ENCODE peak calls at places on chromosomes 7 and 10, in seven cellular contexts. L, I, O, F, H, E and J are unnamed samples.

GRCh38 chr7:78326189-78326588 is 527.6 kb downstream of the PHTF2 start:
- DNase-seq in F (peak; percentile 0), H (no peak), O (no peak), L (no peak), I (no peak), E (no peak), J (no peak)

GRCh38 chr7:8251195-8251594 is 10.8 kb downstream of the ICA1 start:
- DNase-seq in I (no peak), F (no peak), E (no peak), H (no peak), L (no peak), O (no peak), J (no peak)

GRCh38 chr7:13414661-13415105 is 574.8 kb downstream of the ETV1 start:
- DNase-seq in O (no peak), H (no peak), E (no peak), L (no peak), F (no peak), I (no peak), J (no peak)

GRCh38 chr7:101172005-101172853 is 6.9 kb upstream of the VGF start:
- DNase-seq in H (no peak), I (no peak), L (no peak), E (peak; percentile 87), O (no peak), F (no peak), J (peak; percentile 83)

GRCh38 chr7:5776894-5777645 is 4.4 kb downstream of the RNF216 start:
- DNase-seq in E (no peak), H (no peak), L (peak; percentile 16), F (no peak), O (no peak), I (no peak), J (no peak)

GRCh38 chr10:66604195-66604594 is 321.6 kb upstream of the LRRTM3 start:
- DNase-seq in E (peak; percentile 30), O (peak; percentile 50), L (no peak), I (no peak), H (peak; percentile 56), F (no peak), J (no peak)

GRCh38 chr10:132140167-132140925 is 46.4 kb upstream of the DPYSL4 start:
- DNase-seq in E (no peak), I (no peak), L (no peak), O (no peak), F (no peak), H (peak; percentile 57), J (no peak)

GRCh38 chr7:66970310-66970709 is 25.1 kb downstream of the SBDS start:
- DNase-seq in O (no peak), F (no peak), L (no peak), E (peak; percentile 50), I (no peak), H (peak; percentile 31), J (peak; percentile 67)

GRCh38 chr7:143003393-143004051 is 23.4 kb downstream of the OR9A2 start:
- DNase-seq in O (no peak), F (peak; percentile 68), I (no peak), L (peak; percentile 69), H (no peak), E (peak; percentile 65), J (peak; percentile 27)

GRCh38 chr10:102814873-102815661 is 22.1 kb downstream of the CYP17A1 start:
- DNase-seq in O (peak; percentile 94), E (peak; percentile 22), L (no peak), I (peak; percentile 74), H (peak; percentile 84), F (peak; percentile 76), J (no peak)

GRCh38 chr7:474605-475424 is 44.8 kb downstream of the PDGFA start:
- DNase-seq in H (peak; percentile 31), I (no peak), F (no peak), L (no peak), E (no peak), O (no peak), J (peak; percentile 61)

GRCh38 chr10:35789996-35790395 is 147.9 kb upstream of the FZD8 start:
- DNase-seq in F (no peak), H (no peak), O (no peak), E (no peak), L (no peak), I (no peak), J (no peak)

GRCh38 chr7:142323706-142324105 is 65.8 kb upstream of the PRSS58 start:
- DNase-seq in O (no peak), H (no peak), I (no peak), F (peak; percentile 8), E (peak; percentile 92), L (peak; percentile 31), J (peak; percentile 82)

GRCh38 chr7:123198668-123199652 is 809 bp downstream of the SLC13A1 start:
- DNase-seq in F (no peak), O (no peak), I (no peak), H (no peak), L (no peak), E (no peak), J (no peak)

GRCh38 chr7:13778967-13779366 is 210.5 kb downstream of the ETV1 start:
- DNase-seq in F (peak; percentile 10), E (no peak), I (no peak), H (peak; percentile 75), O (no peak), L (no peak), J (no peak)

GRCh38 chr10:132675031-132675740 is 110.8 kb downstream of the NKX6-2 start:
- DNase-seq in L (no peak), I (no peak), E (no peak), H (peak; percentile 21), F (no peak), O (peak; percentile 45), J (no peak)

GRCh38 chr10:50347394-50347802 is 96.1 kb upstream of the ASAH2 start:
- DNase-seq in F (peak; percentile 14), H (no peak), O (no peak), I (no peak), E (no peak), L (no peak), J (no peak)

GRCh38 chr7:90474284-90475210 is 5.1 kb downstream of the PTTG1IP2 start:
- DNase-seq in O (no peak), F (peak; percentile 91), L (no peak), H (no peak), E (no peak), I (no peak), J (no peak)

GRCh38 chr10:66678521-66678920 is 247.3 kb upstream of the LRRTM3 start:
- DNase-seq in F (no peak), L (no peak), O (no peak), I (no peak), H (no peak), E (no peak), J (no peak)

GRCh38 chr10:121813211-121813812 is 114.5 kb downstream of the ATE1 start:
- DNase-seq in L (no peak), O (no peak), F (peak; percentile 34), E (no peak), I (no peak), H (no peak), J (no peak)

GRCh38 chr7:106480161-106480579 is 180.8 kb downstream of the CCDC71L start:
- DNase-seq in H (no peak), L (no peak), F (no peak), O (no peak), I (no peak), E (no peak), J (no peak)

GRCh38 chr7:121442845-121443244 is 46.7 kb upstream of the FAM3C start:
- DNase-seq in F (no peak), E (no peak), L (peak; percentile 29), I (no peak), H (no peak), O (no peak), J (peak; percentile 9)

GRCh38 chr7:129146237-129146979 is 1.9 kb downstream of the TSPAN33 start:
- DNase-seq in L (no peak), I (no peak), H (no peak), E (no peak), O (no peak), F (no peak), J (no peak)

GRCh38 chr7:122212754-122213153 is 68.7 kb upstream of the AASS start:
- DNase-seq in H (no peak), I (no peak), O (no peak), L (no peak), F (no peak), E (no peak), J (no peak)

GRCh38 chr7:30791126-30791525 is 19.9 kb downstream of the MINDY4 start:
- DNase-seq in F (no peak), L (no peak), H (no peak), E (peak; percentile 62), O (no peak), I (no peak), J (peak; percentile 84)

GRCh38 chr7:22822486-22823141 is at the start of gene TOMM7:
- DNase-seq in F (peak; percentile 98), H (peak; percentile 94), L (peak; percentile 84), E (peak; percentile 99), I (peak; percentile 63), O (peak; percentile 91), J (peak; percentile 87)

GRCh38 chr7:22814261-22815208 is 8.1 kb downstream of the TOMM7 start:
- DNase-seq in I (no peak), L (no peak), E (no peak), O (no peak), H (no peak), F (peak; percentile 55), J (no peak)

GRCh38 chr7:22821702-22822485 is 755 bp downstream of the TOMM7 start:
- DNase-seq in L (peak; percentile 11), H (no peak), F (peak; percentile 47), I (no peak), E (no peak), O (no peak), J (no peak)

GRCh38 chr7:22823142-22823497 is 471 bp upstream of the TOMM7 start:
- DNase-seq in F (no peak), H (no peak), O (no peak), E (no peak), L (no peak), I (no peak), J (no peak)

DNA sequence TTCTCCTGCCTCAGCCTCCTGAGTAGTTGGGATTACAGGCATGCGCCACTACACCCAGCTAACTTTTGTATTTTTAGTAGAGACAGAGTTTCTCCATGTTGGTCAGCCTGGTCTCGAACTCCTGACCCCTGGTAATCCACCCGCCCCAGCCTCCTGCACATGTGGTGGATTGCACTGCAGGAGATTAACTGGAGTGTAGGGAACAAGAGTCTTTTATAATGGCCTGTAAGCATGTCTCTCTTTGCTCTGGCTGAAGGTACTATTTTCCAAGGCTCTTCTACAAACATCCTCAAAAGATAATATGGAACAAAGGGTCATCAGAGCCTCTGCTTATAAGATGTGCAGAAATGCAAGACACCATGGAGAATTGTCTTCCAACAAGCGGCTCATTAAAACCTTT is 3.2 kb downstream of the TOMM7 start:
- DNase-seq in F (no peak), H (no peak), O (no peak), E (no peak), I (no peak), L (no peak), J (no peak)
- H3K4me3 ChIP-seq in F (no peak overlapping the region), H (no peak overlapping the region), O (no peak overlapping the region), E (peak overlapping the region; percentile 93), I (no peak overlapping the region), L (no peak overlapping the region), J (no peak overlapping the region)

GRCh38 chr10:46282460-46283216 is 4.2 kb upstream of the ANTXRL start:
- DNase-seq in F (peak; percentile 90), O (peak; percentile 89), I (peak; percentile 68), E (peak; percentile 59), L (peak; percentile 67), H (peak; percentile 90), J (peak; percentile 88)
- H3K27me3 ChIP-seq in F (peaks cover 28% of the 10 kb centered on the region), O (no peaks in the 10 kb centered on the region), I (no peaks in the 10 kb centered on the region), E (peaks cover 51% of the 10 kb centered on the region), L (no peaks in the 10 kb centered on the region), H (no peaks in the 10 kb centered on the region), J (peaks cover 26% of the 10 kb centered on the region)

GRCh38 chr10:78015546-78015945 is 13.8 kb downstream of the POLR3A start:
- DNase-seq in H (no peak), F (no peak), O (no peak), L (no peak), I (no peak), E (no peak), J (no peak)
- H3K36me3 ChIP-seq in H (peaks cover 100% of the 10 kb centered on the region), F (peaks cover 67% of the 10 kb centered on the region), O (peaks cover 99% of the 10 kb centered on the region), L (peaks cover 60% of the 10 kb centered on the region), I (peaks cover 4% of the 10 kb centered on the region), E (peaks cover 90% of the 10 kb centered on the region), J (peaks cover 42% of the 10 kb centered on the region)

GRCh38 chr10:124522903-124523260 is 61.3 kb downstream of the LHPP start:
- DNase-seq in O (no peak), H (no peak), I (no peak), E (no peak), L (no peak), F (no peak), J (peak; percentile 51)
- H3K4me3 ChIP-seq in O (no peak overlapping the region), H (peak overlapping the region; percentile 22), I (no peak overlapping the region), E (no peak overlapping the region), L (no peak overlapping the region), F (no peak overlapping the region), J (no peak overlapping the region)